ENCODE peak calls at places on chromosome 15, in ten cellular contexts. R is IMR-90, D is ovary, F is HCT116, H is breast epithelium, T is HepG2, Z is heart left ventricle, W is stomach, E is uterus, P is K562. X is an unnamed sample.

GRCh38 chr15:40320931-40321371 is 2.5 kb upstream of the INAFM2 start:
- DNase-seq in R (peak; percentile 67), D (peak; percentile 65), F (peak; percentile 57), H (no peak), T (peak; percentile 66), Z (peak; percentile 55), W (peak; percentile 66), E (no peak), P (peak; percentile 76), X (peak; percentile 65)

GRCh38 chr15:61155741-61156700 is 73.1 kb downstream of the RORA start:
- DNase-seq in R (no peak), D (peak; percentile 44), F (no peak), H (no peak), T (no peak), Z (peak; percentile 58), W (no peak), E (peak; percentile 75), P (peak; percentile 6), X (peak; percentile 18)

GRCh38 chr15:88430051-88430450 is 37.1 kb downstream of the MRPL46 start:
- DNase-seq in R (no peak), D (no peak), F (no peak), H (no peak), T (no peak), Z (no peak), W (no peak), E (no peak), P (no peak), X (no peak)

GRCh38 chr15:49063402-49064280 is 17.4 kb upstream of the SECISBP2L start:
- DNase-seq in R (no peak), D (no peak), F (no peak), H (no peak), T (no peak), Z (no peak), W (no peak), E (no peak), P (no peak), X (no peak)

GRCh38 chr15:71448688-71449114 is 333.4 kb downstream of the THSD4 start:
- DNase-seq in R (peak; percentile 71), D (peak; percentile 48), F (peak; percentile 56), H (peak; percentile 50), T (peak; percentile 51), Z (peak; percentile 37), W (peak; percentile 60), E (peak; percentile 48), P (peak; percentile 19), X (peak; percentile 22)

GRCh38 chr15:37362414-37362813 is 262.1 kb upstream of the MEIS2 start:
- DNase-seq in R (no peak), D (no peak), F (no peak), H (no peak), T (no peak), Z (no peak), W (no peak), E (no peak), P (no peak), X (no peak)

GRCh38 chr15:83380682-83381081 is 66.5 kb upstream of the SH3GL3 start:
- DNase-seq in R (peak; percentile 26), D (no peak), F (peak; percentile 69), H (peak; percentile 66), T (peak; percentile 37), Z (peak; percentile 21), W (no peak), E (no peak), P (peak; percentile 60), X (peak; percentile 8)

GRCh38 chr15:29952245-29952644 is 130.0 kb upstream of the TJP1 start:
- DNase-seq in R (no peak), D (no peak), F (no peak), H (no peak), T (no peak), Z (no peak), W (no peak), E (no peak), P (no peak), X (no peak)

GRCh38 chr15:65286704-65287514 is at the start of gene PARP16:
- DNase-seq in R (peak; percentile 72), D (peak; percentile 91), F (peak; percentile 73), H (peak; percentile 85), T (peak; percentile 80), Z (peak; percentile 92), W (peak; percentile 94), E (peak; percentile 92), P (peak; percentile 85), X (peak; percentile 95)

GRCh38 chr15:58539548-58539947 is 107.8 kb downstream of the LIPC start:
- DNase-seq in R (no peak), D (no peak), F (no peak), H (no peak), T (no peak), Z (no peak), W (peak; percentile 4), E (no peak), P (no peak), X (no peak)
- H3K27ac ChIP-seq in R (no peak overlapping the region), D (no peak overlapping the region), F (no peak overlapping the region), H (no peak overlapping the region), T (no peak overlapping the region), Z (no peak overlapping the region), W (no peak overlapping the region), E (no peak overlapping the region), P (no peak overlapping the region), X (no peak overlapping the region)

GRCh38 chr15:74420193-74420905 is 13.4 kb downstream of the SEMA7A start:
- DNase-seq in R (no peak), D (no peak), F (no peak), H (peak; percentile 50), T (peak; percentile 36), Z (no peak), W (no peak), E (no peak), P (no peak), X (no peak)
- TF ChIP-seq POLR2A in R (no peak), D (no peak), F (no peak), H (no peak), T (no peak), Z (no peak), W (no peak), E (no peak), P (no peak), X (no peak)

GRCh38 chr15:73955326-73955725 is 29.1 kb downstream of the LOXL1 start:
- DNase-seq in R (no peak), D (no peak), F (no peak), H (no peak), T (no peak), Z (no peak), W (no peak), E (no peak), P (no peak), X (no peak)
- H3K4me1 ChIP-seq in R (peaks cover 26% of the 10 kb centered on the region), D (peaks cover 12% of the 10 kb centered on the region), F (peaks cover 16% of the 10 kb centered on the region), H (peaks cover 12% of the 10 kb centered on the region), T (peaks cover 9% of the 10 kb centered on the region), Z (peaks cover 18% of the 10 kb centered on the region), W (peaks cover 24% of the 10 kb centered on the region), E (peaks cover 13% of the 10 kb centered on the region), P (peaks cover 23% of the 10 kb centered on the region), X (peaks cover 19% of the 10 kb centered on the region)

GRCh38 chr15:67201136-67201535 is 53.3 kb downstream of the AAGAB start:
- DNase-seq in R (no peak), D (no peak), F (no peak), H (no peak), T (no peak), Z (no peak), W (no peak), E (no peak), P (no peak), X (no peak)
- H3K27ac ChIP-seq in R (no peak overlapping the region), D (no peak overlapping the region), F (no peak overlapping the region), H (no peak overlapping the region), T (no peak overlapping the region), Z (no peak overlapping the region), W (no peak overlapping the region), E (no peak overlapping the region), P (no peak overlapping the region), X (no peak overlapping the region)

GRCh38 chr15:77425104-77425503 is 4.4 kb downstream of the HMG20A start:
- DNase-seq in R (no peak), D (no peak), F (no peak), H (no peak), T (peak; percentile 48), Z (no peak), W (no peak), E (no peak), P (no peak), X (no peak)
- TF ChIP-seq POLR2A in R (no peak), D (no peak), F (no peak), H (no peak), T (no peak), Z (no peak), W (no peak), E (no peak), P (no peak), X (no peak)

DNA sequence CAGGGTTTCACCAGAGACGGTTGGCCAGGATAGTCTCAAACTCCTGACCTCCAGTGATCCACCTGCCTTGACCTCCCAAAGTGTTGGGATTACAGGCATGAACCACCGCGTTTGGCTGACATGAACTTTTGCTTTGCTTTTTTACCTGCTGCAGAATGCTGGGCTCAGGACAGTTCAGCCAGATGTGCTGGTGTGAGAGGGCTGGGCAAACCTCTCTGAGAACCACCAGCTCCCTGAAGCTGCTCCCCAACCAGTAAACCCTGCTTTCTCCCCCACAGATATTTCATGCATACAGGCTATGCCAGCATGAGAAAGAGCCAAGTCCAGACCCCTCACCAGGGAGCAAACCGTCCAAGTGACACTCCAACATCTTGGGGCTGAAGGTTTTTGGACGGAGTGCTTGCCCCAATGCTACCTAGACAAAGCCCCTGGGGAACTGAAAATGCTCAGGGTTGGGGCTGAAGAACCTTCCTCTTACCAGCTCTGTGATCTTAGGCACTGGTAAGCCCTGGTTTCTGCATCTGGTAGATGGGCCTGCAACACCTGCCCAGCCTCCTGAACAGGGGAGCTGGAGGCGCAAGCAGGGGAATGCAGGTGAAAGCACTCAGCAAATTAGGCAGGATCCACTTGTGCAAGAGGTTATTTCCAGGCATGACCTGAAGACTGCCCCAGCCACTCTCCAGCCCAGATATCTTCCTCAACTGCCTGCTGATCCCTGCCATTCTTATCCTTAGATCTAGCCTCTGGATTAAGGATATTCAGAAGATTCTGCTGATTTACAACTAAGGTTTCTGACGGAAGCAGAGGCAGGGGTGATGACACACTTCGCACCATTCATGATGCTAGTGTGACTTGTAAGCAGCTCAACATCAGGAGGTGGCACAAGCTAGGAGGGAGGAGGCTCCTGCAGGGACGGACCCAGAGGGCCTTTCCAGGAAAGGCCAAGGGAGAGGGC is 78.8 kb downstream of the TLE3 start:
- DNase-seq in R (no peak), D (no peak), F (no peak), H (no peak), T (no peak), Z (no peak), W (no peak), E (no peak), P (no peak), X (peak; percentile 26)
- H3K4me1 ChIP-seq in R (peaks cover 4% of the 10 kb centered on the region), D (peaks cover 1% of the 10 kb centered on the region), F (no peaks in the 10 kb centered on the region), H (peaks cover 19% of the 10 kb centered on the region), T (no peaks in the 10 kb centered on the region), Z (no peaks in the 10 kb centered on the region), W (peaks cover 7% of the 10 kb centered on the region), E (peaks cover 8% of the 10 kb centered on the region), P (no peaks in the 10 kb centered on the region), X (peaks cover 8% of the 10 kb centered on the region)